ENCODE peak calls at places on chromosomes 3 and 15, in five cellular contexts. S, A, B, V and X are unnamed samples.
A peak's percentile ranks its signal among the peaks of the same experiment; 100 is the strongest.

GRCh38 chr3:124234852-124235252 is 242.9 kb upstream of the ROPN1 start:
- DNase-seq in V (no peak), B (no peak), A (no peak), S (no peak), X (no peak)

GRCh38 chr15:92091155-92091734 is 237.7 kb downstream of the SLCO3A1 start:
- DNase-seq in B (no peak), V (peak; percentile 3), S (no peak), A (peak; percentile 25), X (no peak)

GRCh38 chr15:39783244-39783820 is 691 bp upstream of the FSIP1 start:
- DNase-seq in V (no peak), S (no peak), A (no peak), B (no peak), X (no peak)

GRCh38 chr15:28983432-28984311 is 97.9 kb downstream of the APBA2 start:
- DNase-seq in V (no peak), A (no peak), B (no peak), S (no peak), X (no peak)

GRCh38 chr3:60301142-60301541 is 950.1 kb downstream of the FHIT start:
- DNase-seq in B (no peak), V (no peak), S (no peak), A (peak; percentile 56), X (no peak)

GRCh38 chr15:99143655-99144610 is 39.1 kb downstream of the SYNM start:
- DNase-seq in V (no peak), S (no peak), B (no peak), A (peak; percentile 67), X (no peak)

GRCh38 chr3:197181751-197182150 is 116.7 kb downstream of the DLG1 start:
- DNase-seq in B (no peak), V (no peak), S (no peak), A (no peak), X (no peak)

GRCh38 chr3:33032937-33033336 is 64.0 kb downstream of the GLB1 start:
- DNase-seq in S (no peak), B (no peak), A (no peak), V (peak; percentile 89), X (no peak)

GRCh38 chr3:13688034-13688433 is 139.1 kb downstream of the FBLN2 start:
- DNase-seq in B (no peak), V (no peak), S (no peak), A (no peak), X (no peak)

GRCh38 chr3:104901396-104901795 is 465.3 kb upstream of the ALCAM start:
- DNase-seq in B (no peak), A (no peak), V (no peak), S (no peak), X (no peak)

GRCh38 chr3:31880020-31880419 is 101.0 kb downstream of the OSBPL10 start:
- DNase-seq in S (no peak), V (no peak), A (no peak), B (no peak), X (no peak)

GRCh38 chr3:72490688-72491430 is 357.4 kb downstream of the SHQ1 start:
- DNase-seq in A (no peak), B (no peak), S (no peak), V (no peak), X (no peak)

GRCh38 chr3:14508505-14508819 is 31.7 kb downstream of the GRIP2 start:
- DNase-seq in V (no peak), S (no peak), A (no peak), B (no peak), X (no peak)

GRCh38 chr15:64044315-64045105 is 1.8 kb downstream of the DAPK2 start:
- DNase-seq in V (no peak), B (no peak), S (peak; percentile 77), A (no peak), X (no peak)

GRCh38 chr15:101054991-101055390 is 135.8 kb downstream of the LRRK1 start:
- DNase-seq in V (no peak), S (no peak), B (no peak), A (no peak), X (no peak)

GRCh38 chr15:75843618-75844610 is 667 bp downstream of the UBE2Q2 start:
- DNase-seq in B (peak; percentile 19), V (peak; percentile 58), S (peak; percentile 84), A (peak; percentile 76), X (peak; percentile 43)

GRCh38 chr3:49718419-49719213 is 868 bp downstream of the AMIGO3 start:
- DNase-seq in A (no peak), S (no peak), V (no peak), B (no peak), X (no peak)

GRCh38 chr15:96130734-96131133 is 199.8 kb upstream of the NR2F2 start:
- DNase-seq in V (no peak), B (no peak), S (no peak), A (no peak), X (no peak)